ENCODE peak calls at places on chromosomes 5 and 9, in six cellular contexts. F is GM23338, R is HCT116, L is OCI-LY7, Y is PC-3, Z is hepatocyte. U is an unnamed sample.

GRCh38 chr9:85408494-85408893 is 333.3 kb downstream of the AGTPBP1 start:
- DNase-seq in F (no peak), R (no peak), L (no peak), Y (peak; percentile 48), Z (no peak), U (no peak)

GRCh38 chr5:181121675-181122561 is 9.1 kb downstream of the OR2V1 start:
- DNase-seq in F (peak; percentile 52), R (no peak), L (no peak), Y (no peak), Z (no peak), U (no peak)

GRCh38 chr9:89532478-89532877 is 34.6 kb upstream of the SEMA4D start:
- DNase-seq in F (no peak), R (no peak), L (no peak), Y (no peak), Z (no peak), U (no peak)

GRCh38 chr9:137383453-137384115 is 39.4 kb downstream of the EXD3 start:
- DNase-seq in F (no peak), R (no peak), L (no peak), Y (no peak), Z (no peak), U (peak; percentile 1)

GRCh38 chr5:151141535-151141934 is 16.0 kb downstream of the ANXA6 start:
- DNase-seq in F (peak; percentile 76), R (no peak), L (peak; percentile 84), Y (no peak), Z (peak; percentile 41), U (peak; percentile 22)

GRCh38 chr5:97267767-97268166 is 84.7 kb upstream of the RIOK2 start:
- DNase-seq in F (no peak), R (no peak), L (no peak), Y (no peak), Z (no peak), U (no peak)

GRCh38 chr9:128470560-128470959 is 14.8 kb downstream of the ODF2 start:
- DNase-seq in F (no peak), R (no peak), L (no peak), Y (peak; percentile 16), Z (no peak), U (no peak)

GRCh38 chr5:78586251-78586650 is 62.3 kb downstream of the LHFPL2 start:
- DNase-seq in F (no peak), R (no peak), L (no peak), Y (peak; percentile 90), Z (peak; percentile 54), U (no peak)

GRCh38 chr5:14574891-14575496 is 6.6 kb upstream of the OTULINL start:
- DNase-seq in F (no peak), R (no peak), L (no peak), Y (peak; percentile 52), Z (no peak), U (no peak)

GRCh38 chr5:108749130-108749861 is 1.6 kb downstream of the FER start:
- DNase-seq in F (peak; percentile 89), R (no peak), L (peak; percentile 21), Y (no peak), Z (peak; percentile 84), U (no peak)

GRCh38 chr5:133738271-133738670 is 125.9 kb upstream of the FSTL4 start:
- DNase-seq in F (no peak), R (no peak), L (no peak), Y (peak; percentile 27), Z (no peak), U (no peak)

GRCh38 chr9:128919409-128919808 is 1.4 kb upstream of the PHYHD1 start:
- DNase-seq in F (no peak), R (no peak), L (no peak), Y (no peak), Z (peak; percentile 46), U (no peak)

GRCh38 chr5:15796096-15796495 is 296.1 kb downstream of the FBXL7 start:
- DNase-seq in F (no peak), R (no peak), L (no peak), Y (no peak), Z (no peak), U (no peak)

GRCh38 chr9:7234144-7234543 is 476.4 kb downstream of the KDM4C start:
- DNase-seq in F (peak; percentile 95), R (peak; percentile 41), L (peak; percentile 54), Y (peak; percentile 67), Z (peak; percentile 48), U (peak; percentile 68)

GRCh38 chr5:10485897-10486296 is 44.2 kb downstream of the ROPN1L start:
- DNase-seq in F (no peak), R (no peak), L (no peak), Y (no peak), Z (no peak), U (no peak)

GRCh38 chr9:134932171-134932570 is 14.5 kb upstream of the FCN1 start:
- DNase-seq in F (no peak), R (no peak), L (no peak), Y (no peak), Z (no peak), U (no peak)

GRCh38 chr5:179795049-179795862 is 1.5 kb downstream of the LTC4S start:
- DNase-seq in F (peak; percentile 78), R (no peak), L (peak; percentile 68), Y (peak; percentile 47), Z (peak; percentile 63), U (peak; percentile 54)

GRCh38 chr5:179798144-179798770 is 4.5 kb downstream of the LTC4S start:
- DNase-seq in F (no peak), R (no peak), L (no peak), Y (no peak), Z (no peak), U (no peak)

GRCh38 chr5:179797741-179798140 is 4.0 kb downstream of the LTC4S start:
- DNase-seq in F (no peak), R (no peak), L (no peak), Y (no peak), Z (no peak), U (no peak)

GRCh38 chr5:179795863-179796833 is 2.4 kb downstream of the LTC4S start:
- DNase-seq in F (peak; percentile 90), R (no peak), L (peak; percentile 83), Y (peak; percentile 74), Z (peak; percentile 94), U (peak; percentile 91)

GRCh38 chr5:179796877-179797608 is 3.3 kb downstream of the LTC4S start:
- DNase-seq in F (no peak), R (no peak), L (no peak), Y (no peak), Z (no peak), U (no peak)
- TF ChIP-seq EZH2phosphoT487 in F (no peak), R (no peak), L (no peak), Y (no peak), Z (no peak), U (no peak)

DNA sequence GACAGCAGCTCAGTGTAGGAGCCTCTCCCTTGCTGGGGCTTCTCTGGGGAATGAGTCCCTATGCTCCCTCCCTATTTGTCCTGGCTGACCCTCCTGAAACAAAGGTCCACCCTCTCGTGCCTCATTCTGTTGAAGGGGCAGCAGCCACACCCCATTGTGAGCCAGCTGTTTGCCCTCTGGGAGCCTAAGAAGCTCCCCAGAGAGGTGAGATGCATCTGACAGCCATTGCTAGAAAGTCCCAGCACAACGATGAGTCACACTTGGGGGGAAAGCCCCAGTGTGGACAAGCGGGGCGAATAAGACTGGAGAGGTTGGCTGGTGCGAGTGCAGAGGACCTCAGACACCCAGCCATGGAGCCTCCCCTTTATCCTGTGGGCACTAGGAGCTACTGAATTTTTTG is 101.4 kb downstream of the PPARGC1B start:
- DNase-seq in F (no peak), R (no peak), L (no peak), Y (no peak), Z (peak; percentile 34), U (no peak)
- TF ChIP-seq EZH2phosphoT487 in F (no peak), R (no peak), L (no peak), Y (no peak), Z (no peak), U (no peak)

GRCh38 chr5:66015296-66015960 is 89.1 kb downstream of the ERBIN start:
- DNase-seq in F (no peak), R (no peak), L (no peak), Y (peak; percentile 8), Z (no peak), U (no peak)
- TF ChIP-seq EZH2phosphoT487 in F (no peak), R (no peak), L (no peak), Y (no peak), Z (no peak), U (no peak)

GRCh38 chr5:142697356-142697807 is 11.5 kb upstream of the FGF1 start:
- DNase-seq in F (no peak), R (no peak), L (no peak), Y (no peak), Z (peak; percentile 33), U (no peak)

GRCh38 chr5:142699105-142699720 is 13.3 kb upstream of the FGF1 start:
- DNase-seq in F (peak; percentile 88), R (peak; percentile 66), L (peak; percentile 66), Y (peak; percentile 92), Z (peak; percentile 91), U (peak; percentile 87)

GRCh38 chr5:142698447-142698846 is 12.6 kb upstream of the FGF1 start:
- DNase-seq in F (no peak), R (no peak), L (no peak), Y (no peak), Z (no peak), U (no peak)

GRCh38 chr5:142696379-142696778 is 10.5 kb upstream of the FGF1 start:
- DNase-seq in F (no peak), R (no peak), L (no peak), Y (no peak), Z (no peak), U (no peak)

DNA sequence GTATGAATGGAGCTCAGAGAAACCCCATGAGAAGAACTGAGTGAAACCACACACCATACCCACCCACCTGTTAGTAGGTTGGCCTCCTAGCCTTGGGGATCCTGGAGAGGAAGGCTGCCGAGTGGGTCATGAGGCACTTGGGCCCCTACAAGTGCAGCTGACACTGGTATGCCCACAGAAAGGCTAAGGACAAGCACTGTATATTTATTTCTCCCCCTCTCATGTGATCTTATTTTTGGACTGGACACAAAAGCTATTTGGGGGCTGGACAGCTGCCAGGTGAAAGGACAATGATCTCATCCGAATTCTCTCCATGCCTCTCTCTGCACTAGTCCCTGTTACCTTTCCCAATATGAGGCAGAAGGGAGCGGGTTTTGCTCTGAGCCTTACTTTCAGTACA is 12.0 kb upstream of the FGF1 start:
- DNase-seq in F (no peak), R (no peak), L (no peak), Y (peak; percentile 49), Z (no peak), U (no peak)
- TF ChIP-seq EZH2phosphoT487 in F (no peak), R (no peak), L (no peak), Y (no peak), Z (no peak), U (no peak)

DNA sequence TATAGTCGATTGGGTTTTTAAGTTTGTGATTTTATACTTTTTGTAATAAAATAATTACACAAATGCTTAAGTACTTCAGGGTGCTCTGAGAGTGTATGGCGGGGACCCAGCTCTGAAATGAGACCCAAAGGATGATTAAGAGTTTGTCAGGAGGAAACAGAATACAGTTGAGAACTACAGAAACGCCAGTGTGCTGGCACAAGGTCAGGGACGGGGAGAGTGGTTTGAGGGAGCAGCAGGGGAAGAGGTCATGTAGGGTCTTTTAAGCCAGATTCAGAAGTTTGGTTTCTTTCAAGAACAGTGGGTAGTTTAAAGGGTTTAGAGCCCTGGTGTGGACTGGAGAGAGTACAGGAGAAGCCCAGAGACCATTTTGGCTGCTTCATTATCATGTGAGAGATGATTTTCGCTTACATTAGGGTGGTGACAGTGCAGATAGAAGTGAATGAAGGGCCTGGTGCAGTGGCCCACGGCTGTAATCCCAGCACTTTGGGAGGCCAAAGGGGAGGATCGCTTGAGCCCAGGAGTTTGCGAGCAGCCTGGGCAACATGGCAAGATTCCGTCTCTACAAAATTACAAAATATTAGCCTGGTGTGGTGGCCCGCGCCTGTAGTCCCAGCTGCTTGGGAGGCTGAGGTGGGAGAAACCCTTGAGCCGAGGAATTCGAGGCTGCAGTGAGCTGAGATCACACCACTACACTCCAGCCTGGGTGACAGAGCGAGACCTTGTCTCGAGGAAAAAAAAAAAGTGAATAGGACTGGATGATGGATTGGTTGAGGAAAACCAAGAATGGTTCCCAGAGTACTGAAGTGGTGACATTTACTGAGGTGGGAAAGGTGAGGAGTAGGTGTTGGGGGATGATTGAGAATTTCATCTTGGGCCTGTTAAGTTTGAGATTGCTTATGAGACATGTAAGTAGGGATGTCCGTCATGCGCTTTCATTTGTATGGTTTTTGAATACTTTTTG is 1.4 kb upstream of the ETF1 start:
- DNase-seq in F (no peak), R (no peak), L (no peak), Y (peak; percentile 25), Z (peak; percentile 23), U (peak; percentile 4)
- TF ChIP-seq EZH2phosphoT487 in F (no peak), R (no peak), L (no peak), Y (no peak), Z (no peak), U (no peak)